ENCODE peak calls at places on chromosomes 11 and 22, in seven cellular contexts. R is fibroblast of mammary gland, S is choroid plexus epithelial cell, C is MCF 10A, P is Calu3, D is GM12878, L is AG04449. Z is an unnamed sample.

GRCh38 chr22:24512043-24512442 is 16.9 kb downstream of the UPB1 start:
- DNase-seq in R (no peak), P (no peak), D (no peak), S (peak), C (no peak), L (no peak), Z (no peak)

GRCh38 chr22:48665286-48666010 is 1162.2 kb downstream of the BRD1 start:
- DNase-seq in R (no peak), L (peak), S (no peak), P (no peak), C (no peak), D (no peak), Z (no peak)

GRCh38 chr11:73239571-73240189 is 21.6 kb downstream of the P2RY2 start:
- DNase-seq in R (no peak), C (no peak), D (no peak), L (no peak), S (no peak), P (no peak), Z (no peak)

GRCh38 chr22:46584081-46584903 is 35.9 kb upstream of the GRAMD4 start:
- DNase-seq in S (peak), L (peak), D (no peak), C (no peak), R (peak), P (no peak), Z (no peak)

GRCh38 chr11:69429716-69430491 is 51.6 kb upstream of the LINC01488 start:
- DNase-seq in R (no peak), D (no peak), L (no peak), P (no peak), S (no peak), C (no peak), Z (no peak)

GRCh38 chr22:32336185-32336603 is 21.5 kb upstream of the RFPL3 start:
- DNase-seq in S (no peak), R (no peak), L (no peak), D (no peak), C (no peak), P (no peak), Z (no peak)

GRCh38 chr11:117172678-117173421 is 5.7 kb upstream of the SIDT2 start:
- DNase-seq in S (peak), L (no peak), R (peak), C (no peak), P (no peak), D (no peak), Z (no peak)

GRCh38 chr11:10716543-10717259 is 23.1 kb upstream of the IRAG1 start:
- DNase-seq in D (no peak), L (no peak), C (no peak), S (no peak), P (no peak), R (no peak), Z (no peak)

GRCh38 chr11:48020092-48020755 is 39.9 kb downstream of the PTPRJ start:
- DNase-seq in L (no peak), P (no peak), S (no peak), D (peak), C (peak), R (no peak), Z (no peak)

GRCh38 chr22:37274380-37274862 is 7.9 kb upstream of the CYTH4 start:
- DNase-seq in R (no peak), C (no peak), P (no peak), L (no peak), S (no peak), D (no peak), Z (no peak)

GRCh38 chr22:38569181-38569971 is 607 bp downstream of the DMC1 start:
- DNase-seq in P (peak), S (no peak), C (no peak), L (no peak), R (no peak), D (no peak), Z (no peak)

GRCh38 chr11:14625804-14626203 is 17.8 kb upstream of the PDE3B start:
- DNase-seq in D (no peak), R (no peak), S (no peak), P (no peak), C (no peak), L (no peak), Z (no peak)

GRCh38 chr11:77381749-77382693 is 80.5 kb upstream of the GDPD4 start:
- DNase-seq in S (peak), R (peak), C (no peak), L (peak), P (no peak), D (no peak), Z (peak)

GRCh38 chr11:117621226-117621625 is 175.8 kb downstream of the DSCAML1 start:
- DNase-seq in C (peak), R (peak), D (no peak), S (peak), L (no peak), P (peak), Z (peak)

GRCh38 chr22:37484115-37485005 is 1.8 kb downstream of the MFNG start:
- DNase-seq in S (peak), P (no peak), D (peak), C (no peak), L (no peak), R (no peak), Z (no peak)

GRCh38 chr11:65779919-65780769 is 632 bp downstream of the AP5B1 start:
- DNase-seq in L (no peak), R (peak), P (peak), S (peak), D (peak), C (peak), Z (peak)

GRCh38 chr11:119414321-119414720 is 8.7 kb downstream of the THY1 start:
- DNase-seq in R (no peak), P (no peak), C (no peak), S (no peak), D (no peak), L (no peak), Z (no peak)

GRCh38 chr11:126680109-126680508 is 320.5 kb downstream of the KIRREL3 start:
- DNase-seq in P (no peak), C (no peak), L (no peak), D (no peak), S (no peak), R (no peak), Z (peak)

DNA sequence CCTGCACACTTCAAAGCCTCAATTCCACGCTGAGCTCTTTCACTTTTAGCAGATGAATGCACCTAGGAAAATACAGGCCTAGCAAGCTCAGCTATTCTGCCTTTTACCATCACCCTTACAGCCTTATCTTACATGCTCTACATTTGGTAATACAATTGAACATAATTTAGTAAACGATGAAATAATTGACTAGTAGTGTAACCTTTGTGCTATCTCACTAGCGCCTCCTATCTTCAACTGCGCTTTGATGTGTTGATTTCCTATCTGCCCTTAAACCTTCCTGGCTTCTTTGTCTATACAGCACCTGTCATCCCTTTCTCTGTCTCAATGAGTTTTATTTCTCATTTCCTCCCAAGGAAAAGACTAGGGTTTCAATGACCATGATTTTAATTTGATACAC is 149.7 kb downstream of the LRRC4C start:
- DNase-seq in L (no peak), R (no peak), C (no peak), D (no peak), P (no peak), S (no peak), Z (no peak)
- TF ChIP-seq CTCF in L (no peak), R (no peak), C (peak), D (no peak), P (no peak), S (no peak), Z (no peak)

GRCh38 chr11:105000797-105001196 is 22.2 kb downstream of the CASP5 start:
- DNase-seq in S (no peak), P (no peak), D (peak), R (peak), C (peak), L (no peak), Z (no peak)
- TF ChIP-seq CTCF in S (peak), P (no peak), D (peak), R (peak), C (peak), L (peak), Z (peak)

DNA sequence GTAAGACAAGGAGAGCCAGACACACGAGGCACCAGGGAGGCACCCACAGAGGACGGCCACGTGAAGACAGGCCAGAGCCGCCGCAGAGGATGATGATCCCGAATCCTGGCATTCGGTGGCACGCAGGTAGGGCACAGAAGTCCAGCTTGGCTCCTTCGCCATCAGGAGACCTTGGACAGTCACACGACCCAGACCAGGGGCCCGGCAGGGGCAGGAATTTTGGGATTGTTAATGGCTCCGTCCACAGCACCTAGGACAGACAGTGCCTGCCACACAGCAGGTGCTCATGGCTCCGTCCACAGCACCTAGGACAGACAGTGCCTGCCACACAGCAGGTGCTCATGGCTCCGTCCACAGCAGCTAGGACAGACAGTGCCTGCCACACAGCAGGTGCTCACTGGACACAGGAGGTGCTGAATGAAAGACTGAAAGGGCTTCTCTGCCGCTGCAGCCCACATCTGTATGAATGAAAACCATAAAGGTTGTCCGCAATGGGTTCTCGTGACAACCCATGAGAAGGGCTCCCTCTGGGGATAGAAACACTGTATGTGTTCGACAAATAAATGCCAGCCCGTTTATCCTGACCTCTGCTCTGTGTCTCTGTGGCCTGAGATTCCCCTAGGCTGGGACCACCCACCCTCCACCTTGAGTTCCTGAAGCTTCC is 341.6 kb downstream of the CTTN start:
- DNase-seq in D (no peak), S (no peak), P (no peak), R (no peak), L (no peak), C (no peak), Z (no peak)
- TF ChIP-seq CTCF in D (no peak), S (no peak), P (no peak), R (no peak), L (no peak), C (no peak), Z (no peak)

DNA sequence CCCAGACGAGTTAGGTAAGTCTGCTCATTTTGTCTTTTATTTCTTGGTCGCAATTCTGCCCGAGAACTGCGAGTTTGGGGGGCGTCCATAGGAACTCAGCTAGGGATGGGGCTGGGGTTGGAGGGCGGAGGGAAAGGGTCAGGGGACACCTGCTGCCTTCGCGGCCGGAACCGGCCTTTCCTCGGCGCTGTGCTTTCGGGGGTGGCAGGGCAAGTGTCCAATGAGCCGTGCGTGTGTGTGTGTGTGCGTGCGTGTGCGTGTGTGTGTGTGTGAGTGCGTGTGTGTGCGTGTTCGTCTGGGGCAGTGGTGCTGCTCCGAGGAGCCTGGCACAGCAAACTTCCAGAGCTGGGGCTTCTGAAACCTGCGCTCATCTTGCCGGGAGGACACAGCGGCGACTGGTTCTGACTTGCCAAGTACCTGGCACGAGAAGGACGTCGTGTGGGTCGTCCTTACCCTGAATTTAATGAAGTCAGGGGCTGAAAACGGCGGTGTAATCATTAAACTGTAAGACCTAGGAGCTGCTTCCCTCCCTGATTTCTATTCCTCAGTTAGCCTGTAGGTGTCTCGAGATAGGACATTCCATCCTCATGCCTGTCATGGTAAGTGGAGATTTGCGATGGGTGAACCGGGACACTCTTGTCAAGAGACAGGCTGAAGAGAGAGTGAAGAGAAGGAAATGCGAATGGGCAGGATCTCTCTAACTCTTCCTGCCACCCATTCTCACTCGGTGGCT is 27.0 kb upstream of the AMOTL1 start:
- DNase-seq in L (no peak), D (no peak), R (peak), C (peak), S (peak), P (peak), Z (peak)
- TF ChIP-seq CTCF in L (peak), D (peak), R (peak), C (no peak), S (peak), P (no peak), Z (peak)

DNA sequence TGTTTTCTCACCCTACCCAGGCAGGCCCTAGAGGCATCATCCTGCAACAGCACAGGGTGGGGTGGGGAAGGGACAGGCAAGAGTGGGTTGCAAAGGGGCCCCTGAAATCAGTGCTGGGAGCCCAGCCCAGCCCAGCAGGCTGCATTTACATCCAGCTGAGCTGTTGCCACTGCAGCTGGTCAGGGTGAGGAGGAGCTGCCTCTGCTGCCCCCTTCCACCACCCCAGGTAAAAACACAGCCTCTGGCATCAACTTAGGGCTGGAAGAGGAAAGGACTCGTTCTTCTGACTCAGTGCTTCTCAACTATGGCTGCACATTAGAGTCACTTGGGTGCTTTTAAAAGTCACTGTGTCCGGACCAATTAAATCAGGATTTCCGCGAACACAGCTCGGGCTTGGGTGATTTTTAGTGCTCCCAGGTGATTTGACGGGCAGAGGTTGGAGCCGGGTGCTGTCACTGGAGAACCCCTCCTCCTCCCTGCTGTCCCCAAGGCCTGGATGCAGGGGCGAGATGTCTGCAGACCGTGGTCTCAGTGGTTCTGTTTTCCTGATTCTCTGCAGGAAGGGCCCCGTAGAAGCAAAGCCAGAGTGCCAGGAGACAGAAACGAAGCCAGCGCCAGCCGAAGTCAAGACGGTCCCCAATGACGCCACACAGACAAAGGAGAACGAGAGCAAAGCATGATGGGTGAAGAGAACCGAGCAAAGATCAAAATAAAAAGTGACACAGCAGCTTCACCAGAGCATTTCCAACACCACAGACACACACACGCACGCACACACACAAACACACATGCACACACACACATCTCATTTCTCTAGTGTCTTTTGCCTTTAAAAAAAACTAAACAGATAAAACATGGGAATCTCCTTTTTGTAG is 39.4 kb upstream of the TTC12 start:
- DNase-seq in C (peak), D (no peak), R (no peak), S (peak), L (no peak), P (peak), Z (no peak)
- TF ChIP-seq CTCF in C (peak), D (no peak), R (no peak), S (peak), L (no peak), P (peak), Z (no peak)

DNA sequence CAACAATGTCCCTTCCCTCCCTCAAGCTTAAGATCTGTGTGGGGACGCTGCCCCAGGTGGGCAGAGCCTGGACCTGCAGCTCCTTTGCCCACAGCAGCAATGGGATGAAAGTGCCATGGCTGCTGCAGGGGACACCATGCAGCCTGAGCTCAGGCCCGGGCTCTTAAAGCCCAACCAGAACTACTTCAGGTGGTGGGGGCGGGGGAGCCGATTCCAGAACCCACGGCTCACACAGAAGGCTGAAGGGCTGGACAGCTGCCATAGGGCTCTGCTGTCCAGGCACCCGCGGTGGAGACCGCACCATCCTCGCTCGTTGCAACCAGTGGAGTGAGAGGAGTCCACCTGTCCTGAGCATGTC is 12.5 kb downstream of the CHID1 start:
- DNase-seq in D (no peak), L (no peak), R (peak), P (peak), S (peak), C (peak), Z (no peak)
- TF ChIP-seq CTCF in D (peak), L (peak), R (no peak), P (no peak), S (peak), C (peak), Z (peak)

GRCh38 chr22:17201285-17201945 is 17.8 kb downstream of the ADA2 start:
- DNase-seq in C (no peak), S (peak), L (no peak), D (no peak), P (peak), R (peak), Z (no peak)
- TF ChIP-seq CTCF in C (no peak), S (peak), L (no peak), D (no peak), P (peak), R (peak), Z (peak)

GRCh38 chr11:94767701-94768601 is at the start of gene AMOTL1:
- DNase-seq in D (no peak), L (no peak), S (peak), C (peak), P (peak), R (peak), Z (peak)
- TF ChIP-seq CTCF in D (no peak), L (no peak), S (no peak), C (no peak), P (no peak), R (no peak), Z (peak)